ENCODE peak calls at places on chromosomes 13 and 19, in nine cellular contexts. D is brain microvascular endothelial cell, Z is HCT116, G is cardiac muscle cell, V is IMR-90, Y is tibial nerve, J is bronchial epithelial cell, A is lower lobe of right lung, X is pancreas. U is an unnamed sample.

GRCh38 chr13:112217431-112217830 is 150.5 kb downstream of the SOX1 start:
- DNase-seq in D (no peak), Z (no peak), G (no peak), V (no peak), Y (no peak), J (no peak), A (no peak), X (no peak), U (no peak)

GRCh38 chr13:60158321-60158801 is 5.4 kb downstream of the DIAPH3 start:
- DNase-seq in D (no peak), Z (no peak), G (no peak), V (no peak), Y (no peak), J (no peak), A (no peak), X (no peak), U (no peak)

GRCh38 chr13:113023217-113023597 is 54.2 kb downstream of the MCF2L start:
- DNase-seq in D (peak; percentile 25), Z (no peak), G (peak; percentile 66), V (no peak), Y (no peak), J (peak; percentile 31), A (no peak), X (no peak), U (no peak)

GRCh38 chr13:46041335-46041934 is 11.1 kb downstream of the ZC3H13 start:
- DNase-seq in D (no peak), Z (no peak), G (no peak), V (peak; percentile 66), Y (no peak), J (no peak), A (no peak), X (no peak), U (no peak)

GRCh38 chr19:34733266-34733825 is 697 bp upstream of the ZNF181 start:
- DNase-seq in D (no peak), Z (no peak), G (no peak), V (no peak), Y (peak; percentile 61), J (no peak), A (peak; percentile 65), X (peak; percentile 66), U (no peak)

GRCh38 chr13:111241006-111241755 is 79.3 kb upstream of the TEX29 start:
- DNase-seq in D (no peak), Z (no peak), G (no peak), V (no peak), Y (no peak), J (no peak), A (no peak), X (no peak), U (no peak)

GRCh38 chr13:110215606-110216005 is 91.4 kb downstream of the COL4A1 start:
- DNase-seq in D (no peak), Z (no peak), G (no peak), V (peak; percentile 62), Y (no peak), J (no peak), A (no peak), X (no peak), U (no peak)

GRCh38 chr13:49258097-49258796 is 10.5 kb downstream of the CDADC1 start:
- DNase-seq in D (no peak), Z (no peak), G (no peak), V (no peak), Y (no peak), J (no peak), A (no peak), X (no peak), U (no peak)

GRCh38 chr13:65585346-65585745 is 1644.8 kb downstream of the PCDH9 start:
- DNase-seq in D (no peak), Z (no peak), G (no peak), V (no peak), Y (no peak), J (no peak), A (no peak), X (no peak), U (no peak)

GRCh38 chr13:37201081-37201480 is 95.6 kb upstream of the CSNK1A1L start:
- DNase-seq in D (no peak), Z (no peak), G (peak; percentile 16), V (no peak), Y (no peak), J (no peak), A (no peak), X (no peak), U (no peak)

GRCh38 chr13:37192986-37193385 is 87.5 kb upstream of the CSNK1A1L start:
- DNase-seq in D (no peak), Z (no peak), G (peak; percentile 16), V (peak; percentile 9), Y (no peak), J (peak; percentile 44), A (no peak), X (no peak), U (no peak)

GRCh38 chr13:37194428-37194861 is 89.0 kb upstream of the CSNK1A1L start:
- DNase-seq in D (peak; percentile 77), Z (no peak), G (peak; percentile 35), V (peak; percentile 82), Y (no peak), J (peak; percentile 98), A (no peak), X (no peak), U (no peak)

GRCh38 chr13:37202264-37202663 is 96.8 kb upstream of the CSNK1A1L start:
- DNase-seq in D (no peak), Z (no peak), G (no peak), V (peak; percentile 37), Y (no peak), J (no peak), A (no peak), X (no peak), U (no peak)

DNA sequence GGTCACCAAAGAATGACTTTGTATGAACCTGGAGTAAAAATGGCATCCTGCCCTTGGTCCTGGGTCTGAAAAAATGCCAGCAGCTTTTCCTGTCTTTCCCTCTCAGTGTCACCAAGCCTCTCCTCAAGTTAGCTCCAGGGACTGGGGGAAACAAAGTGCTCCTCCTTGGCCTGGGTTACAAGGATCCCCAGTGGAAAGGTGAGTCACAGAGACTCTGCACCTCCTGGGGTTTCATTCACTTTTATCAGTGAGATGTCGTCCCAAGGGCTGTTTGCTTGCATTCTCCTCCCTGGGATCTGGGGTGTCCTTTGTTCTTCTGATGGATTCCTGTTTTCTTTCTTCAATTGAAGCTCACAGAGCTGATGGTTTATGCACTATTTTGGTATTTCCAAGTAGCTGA is 93.2 kb upstream of the CSNK1A1L start:
- DNase-seq in D (no peak), Z (no peak), G (no peak), V (no peak), Y (no peak), J (no peak), A (no peak), X (no peak), U (no peak)
- TF ChIP-seq CTCF in D (no peak), Z (no peak), G (no peak), V (no peak), Y (no peak), J (no peak), A (no peak), X (no peak), U (no peak)

DNA sequence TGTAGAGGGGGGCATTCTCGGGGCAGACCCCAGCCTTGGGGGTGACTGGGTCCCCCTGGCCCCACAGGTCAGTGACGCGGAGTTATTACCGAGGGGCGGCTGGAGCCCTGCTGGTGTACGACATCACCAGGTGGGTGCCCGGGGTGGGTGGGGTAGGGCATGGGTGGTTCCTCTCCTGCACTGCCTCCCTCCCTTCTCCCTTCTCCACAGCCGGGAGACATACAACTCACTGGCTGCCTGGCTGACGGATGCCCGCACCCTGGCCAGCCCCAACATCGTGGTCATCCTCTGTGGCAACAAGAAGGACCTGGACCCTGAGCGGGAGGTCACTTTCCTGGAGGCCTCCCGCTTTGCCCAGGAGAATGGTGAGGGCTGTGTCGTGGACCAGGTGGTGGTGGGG is 5.7 kb downstream of the RAB4B start:
- DNase-seq in D (no peak), Z (no peak), G (no peak), V (no peak), Y (no peak), J (no peak), A (no peak), X (no peak), U (no peak)
- TF ChIP-seq CTCF in D (no peak), Z (no peak), G (no peak), V (no peak), Y (no peak), J (no peak), A (no peak), X (no peak), U (no peak)

GRCh38 chr13:20191902-20192469 is 752 bp downstream of the GJB2 start:
- DNase-seq in D (no peak), Z (no peak), G (peak; percentile 30), V (no peak), Y (no peak), J (no peak), A (no peak), X (peak; percentile 43), U (peak; percentile 28)

GRCh38 chr13:20190481-20191310 is 2.0 kb downstream of the GJB2 start:
- DNase-seq in D (peak; percentile 36), Z (no peak), G (peak; percentile 75), V (peak; percentile 90), Y (no peak), J (peak; percentile 91), A (no peak), X (no peak), U (no peak)

GRCh38 chr13:20186771-20187170 is 6.0 kb downstream of the GJB2 start:
- DNase-seq in D (no peak), Z (no peak), G (no peak), V (no peak), Y (no peak), J (no peak), A (no peak), X (no peak), U (no peak)

GRCh38 chr13:20191311-20191901 is 1.3 kb downstream of the GJB2 start:
- DNase-seq in D (no peak), Z (no peak), G (peak; percentile 26), V (no peak), Y (no peak), J (no peak), A (no peak), X (peak; percentile 56), U (no peak)

GRCh38 chr13:20188649-20189553 is 3.8 kb downstream of the GJB2 start:
- DNase-seq in D (no peak), Z (no peak), G (no peak), V (no peak), Y (no peak), J (no peak), A (peak; percentile 71), X (no peak), U (no peak)
- TF ChIP-seq CTCF in D (peak; percentile 26), Z (peak; percentile 30), G (no peak), V (peak; percentile 15), Y (no peak), J (peak; percentile 25), A (no peak), X (no peak), U (no peak)

DNA sequence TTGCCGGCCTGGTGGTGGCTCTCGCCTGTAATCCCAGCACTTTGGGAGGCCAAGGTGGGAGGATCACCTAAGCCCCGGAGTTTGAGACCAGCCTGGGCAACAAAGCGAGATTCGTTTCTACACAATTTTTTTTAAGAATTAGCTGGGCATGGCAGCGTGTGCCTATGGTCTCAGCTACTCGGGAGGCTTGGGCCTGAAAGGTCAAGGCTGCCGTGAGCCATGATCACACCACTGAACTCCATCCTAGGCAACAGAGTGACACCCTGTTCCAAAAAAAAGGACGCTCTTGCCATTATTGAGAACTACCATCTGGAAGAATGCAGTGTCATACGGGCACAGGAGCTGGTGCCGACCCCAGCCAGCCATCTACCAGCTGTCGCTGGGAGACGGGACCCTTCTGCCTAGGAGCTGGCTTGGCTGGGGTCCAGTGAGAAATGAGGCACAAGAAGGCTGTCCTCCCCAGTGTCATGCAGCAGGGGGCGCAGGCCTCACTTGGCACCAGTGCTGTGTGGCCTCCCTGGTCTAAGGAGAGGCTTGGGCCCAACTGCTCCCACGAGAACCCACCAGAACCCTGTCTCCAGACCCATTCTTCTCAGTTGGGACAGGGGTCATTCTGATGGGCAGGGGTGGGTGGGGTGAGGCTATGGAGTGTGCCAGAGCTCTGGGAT is 12.2 kb upstream of the RELB start:
- DNase-seq in D (peak; percentile 68), Z (peak; percentile 26), G (peak; percentile 78), V (peak; percentile 62), Y (peak; percentile 41), J (peak; percentile 40), A (peak; percentile 72), X (peak; percentile 77), U (peak; percentile 79)
- TF ChIP-seq CTCF in D (peak; percentile 83), Z (peak; percentile 82), G (peak; percentile 69), V (peak; percentile 65), Y (peak; percentile 31), J (peak; percentile 88), A (peak; percentile 51), X (peak; percentile 33), U (peak; percentile 66)